ENCODE peak calls at places on chromosomes 4 and X, in six cellular contexts. F, C, L, X, V and H are unnamed samples.

GRCh38 chrX:37685452-37686347 is at the start of gene XK:
- DNase-seq in C (no peak), X (peak), V (peak), F (no peak), L (peak), H (no peak)

GRCh38 chr4:128385683-128386304 is 98.2 kb upstream of the PGRMC2 start:
- DNase-seq in C (peak), L (no peak), X (no peak), F (peak), V (no peak), H (no peak)

GRCh38 chr4:150006197-150006596 is 72.0 kb upstream of the DCLK2 start:
- DNase-seq in L (no peak), C (no peak), V (no peak), X (no peak), F (no peak), H (no peak)

GRCh38 chrX:13938053-13938765 is 91.5 kb downstream of the GEMIN8 start:
- DNase-seq in L (no peak), F (no peak), C (no peak), X (peak), V (peak), H (no peak)

GRCh38 chr4:158850800-158851644 is 82.2 kb downstream of the FNIP2 start:
- DNase-seq in L (no peak), X (no peak), V (no peak), F (peak), C (peak), H (no peak)

GRCh38 chr4:186606593-186606992 is 51.2 kb upstream of the MTNR1A start:
- DNase-seq in F (no peak), X (no peak), C (peak), V (no peak), L (no peak), H (no peak)

GRCh38 chrX:5390376-5390775 is 838.3 kb downstream of the NLGN4X start:
- DNase-seq in F (no peak), X (no peak), V (no peak), C (no peak), L (no peak), H (no peak)

GRCh38 chrX:18534949-18535348 is 109.5 kb downstream of the CDKL5 start:
- DNase-seq in V (no peak), L (no peak), F (no peak), C (no peak), X (no peak), H (no peak)

GRCh38 chrX:110156167-110156754 is 153.3 kb downstream of the TMEM164 start:
- DNase-seq in F (no peak), V (no peak), C (no peak), L (peak), X (no peak), H (no peak)

GRCh38 chrX:118088084-118088483 is 28.5 kb downstream of the KLHL13 start:
- DNase-seq in X (no peak), V (no peak), C (no peak), L (no peak), F (no peak), H (no peak)

GRCh38 chrX:39653656-39654055 is 444.1 kb downstream of the BCOR start:
- DNase-seq in V (no peak), F (no peak), L (no peak), X (no peak), C (no peak), H (no peak)

GRCh38 chrX:7146703-7147430 is 645 bp upstream of the STS start:
- DNase-seq in C (no peak), V (no peak), F (no peak), X (peak), L (peak), H (no peak)

GRCh38 chrX:133229361-133229760 is 11.2 kb upstream of the TFDP3 start:
- DNase-seq in F (no peak), L (no peak), X (no peak), V (no peak), C (no peak), H (no peak)

GRCh38 chrX:13760428-13760827 is 25.9 kb downstream of the OFD1 start:
- DNase-seq in V (no peak), C (no peak), L (no peak), F (no peak), X (no peak), H (no peak)

GRCh38 chrX:311156-312129 is 7.2 kb downstream of the GTPBP6 start:
- DNase-seq in C (no peak), F (no peak), V (no peak), L (no peak), X (no peak), H (no peak)

GRCh38 chrX:2147928-2148327 is 352.8 kb downstream of the DHRSX start:
- DNase-seq in L (no peak), C (no peak), X (no peak), F (no peak), V (no peak), H (no peak)

GRCh38 chr4:123631699-123632098 is 235.1 kb downstream of the SPRY1 start:
- DNase-seq in X (no peak), L (no peak), C (peak), F (no peak), V (no peak), H (no peak)

GRCh38 chrX:10800776-10801175 is 180.4 kb upstream of the MID1 start:
- DNase-seq in C (no peak), X (no peak), F (no peak), L (no peak), V (no peak), H (no peak)

GRCh38 chr4:40848981-40849380 is 99.2 kb downstream of the NSUN7 start:
- DNase-seq in L (no peak), X (no peak), V (no peak), C (no peak), F (no peak), H (no peak)

GRCh38 chrX:107542500-107542899 is 85.8 kb upstream of the PRPS1 start:
- DNase-seq in V (peak), X (peak), F (no peak), L (no peak), C (no peak), H (no peak)

GRCh38 chr4:2537011-2537830 is 774 bp downstream of the FAM193A start:
- DNase-seq in L (peak), F (no peak), X (peak), V (peak), C (peak), H (no peak)

GRCh38 chr4:93228021-93228420 is 600.5 kb upstream of the ATOH1 start:
- DNase-seq in F (no peak), C (no peak), V (no peak), L (no peak), X (no peak), H (no peak)

GRCh38 chrX:119885554-119886428 is 9.9 kb upstream of the AKAP14 start:
- DNase-seq in X (no peak), F (no peak), C (no peak), L (peak), V (no peak), H (no peak)

GRCh38 chr4:104815593-104816156 is 321.0 kb upstream of the CXXC4 start:
- DNase-seq in L (no peak), V (no peak), F (no peak), X (no peak), C (no peak), H (no peak)

GRCh38 chr4:26288308-26288982 is 32.4 kb upstream of the RBPJ start:
- DNase-seq in X (no peak), V (no peak), F (no peak), C (no peak), L (peak), H (peak)

GRCh38 chrX:10016516-10017132 is 49.5 kb downstream of the CLDN34 start:
- DNase-seq in V (no peak), F (no peak), X (no peak), C (no peak), L (no peak), H (no peak)

GRCh38 chrX:9604111-9604907 is 139.5 kb downstream of the TBL1X start:
- DNase-seq in V (no peak), L (no peak), X (no peak), C (peak), F (no peak), H (no peak)

GRCh38 chr4:107709916-107710315 is 10.1 kb downstream of the PAPSS1 start:
- DNase-seq in V (no peak), L (no peak), C (no peak), F (no peak), X (no peak), H (no peak)

GRCh38 chr4:73620115-73620792 is at the start of gene RASSF6:
- DNase-seq in X (peak), C (peak), L (no peak), F (no peak), V (no peak), H (no peak)

GRCh38 chr4:17448689-17449088 is 63.2 kb downstream of the QDPR start:
- DNase-seq in L (no peak), V (no peak), X (no peak), C (peak), F (no peak), H (no peak)

GRCh38 chr4:137660211-137660610 is 127.9 kb upstream of the PCDH18 start:
- DNase-seq in C (no peak), F (no peak), V (no peak), L (no peak), X (no peak), H (no peak)

GRCh38 chrX:68686684-68687045 is 39.2 kb downstream of the STARD8 start:
- DNase-seq in L (no peak), X (no peak), F (peak), V (no peak), C (no peak), H (no peak)

GRCh38 chr4:55980725-55981124 is 32.0 kb downstream of the CEP135 start:
- DNase-seq in C (no peak), X (no peak), F (no peak), V (no peak), L (no peak), H (no peak)

GRCh38 chr4:9782136-9782436 is 652 bp downstream of the DRD5 start:
- DNase-seq in C (no peak), L (no peak), F (no peak), X (no peak), V (no peak), H (no peak)

GRCh38 chr4:53775381-53775780 is 184.1 kb upstream of the LNX1 start:
- DNase-seq in V (no peak), F (no peak), C (no peak), X (no peak), L (no peak), H (no peak)

GRCh38 chr4:24192018-24192641 is 302.3 kb upstream of the PPARGC1A start:
- DNase-seq in V (no peak), C (no peak), X (no peak), L (no peak), F (no peak), H (no peak)